ENCODE peak calls at places on chromosomes 7 and 10, in eight cellular contexts. E, C, P, W, Z, V, U and I are unnamed samples.

GRCh38 chr7:1712907-1713501 is 42.9 kb downstream of the ELFN1 start:
- DNase-seq in E (no peak), C (no peak), P (peak; percentile 16), W (no peak), Z (no peak), V (no peak), U (no peak), I (no peak)

GRCh38 chr10:7470371-7470770 is 59.5 kb upstream of the SFMBT2 start:
- DNase-seq in E (no peak), C (no peak), P (no peak), W (no peak), Z (no peak), V (no peak), U (no peak), I (no peak)

GRCh38 chr10:62471718-62472117 is 97.5 kb downstream of the ZNF365 start:
- DNase-seq in E (no peak), C (no peak), P (no peak), W (no peak), Z (no peak), V (no peak), U (no peak), I (no peak)

GRCh38 chr7:24883632-24884013 is 96.4 kb downstream of the OSBPL3 start:
- DNase-seq in E (no peak), C (no peak), P (no peak), W (no peak), Z (no peak), V (no peak), U (no peak), I (no peak)

GRCh38 chr7:17986826-17987225 is 40.8 kb downstream of the PRPS1L1 start:
- DNase-seq in E (peak; percentile 89), C (no peak), P (no peak), W (peak; percentile 44), Z (peak; percentile 89), V (no peak), U (no peak), I (no peak)

GRCh38 chr7:16636533-16637173 is 8.9 kb downstream of the ANKMY2 start:
- DNase-seq in E (no peak), C (no peak), P (no peak), W (no peak), Z (no peak), V (no peak), U (no peak), I (no peak)

GRCh38 chr10:32957341-32958084 is 517 bp downstream of the ITGB1 start:
- DNase-seq in E (peak; percentile 47), C (peak; percentile 48), P (peak; percentile 64), W (peak; percentile 63), Z (peak; percentile 48), V (peak; percentile 50), U (peak; percentile 55), I (peak; percentile 20)

GRCh38 chr10:116274141-116274861 is 1.3 kb upstream of the GFRA1 start:
- DNase-seq in E (no peak), C (peak; percentile 20), P (no peak), W (no peak), Z (no peak), V (no peak), U (no peak), I (no peak)

GRCh38 chr7:44232396-44232795 is 31.6 kb downstream of the YKT6 start:
- DNase-seq in E (no peak), C (no peak), P (no peak), W (no peak), Z (no peak), V (no peak), U (no peak), I (no peak)

GRCh38 chr7:7427363-7427762 is 108.3 kb downstream of the COL28A1 start:
- DNase-seq in E (no peak), C (no peak), P (no peak), W (no peak), Z (no peak), V (no peak), U (no peak), I (no peak)

GRCh38 chr10:45373003-45373782 is 823 bp upstream of the ALOX5 start:
- DNase-seq in E (no peak), C (no peak), P (no peak), W (no peak), Z (no peak), V (peak; percentile 46), U (peak; percentile 75), I (peak; percentile 22)

GRCh38 chr7:93945756-93946540 is 24.4 kb downstream of the GNG11 start:
- DNase-seq in E (peak; percentile 40), C (no peak), P (no peak), W (no peak), Z (no peak), V (no peak), U (no peak), I (no peak)

GRCh38 chr7:12158334-12159060 is 52.6 kb upstream of the TMEM106B start:
- DNase-seq in E (peak; percentile 7), C (peak; percentile 79), P (no peak), W (no peak), Z (peak; percentile 85), V (no peak), U (no peak), I (no peak)

GRCh38 chr10:86342111-86342863 is 24.3 kb downstream of the GRID1 start:
- DNase-seq in E (no peak), C (no peak), P (no peak), W (no peak), Z (no peak), V (no peak), U (no peak), I (no peak)

GRCh38 chr7:94507962-94508361 is 1.6 kb upstream of the CASD1 start:
- DNase-seq in E (no peak), C (no peak), P (no peak), W (no peak), Z (no peak), V (no peak), U (no peak), I (no peak)

GRCh38 chr10:59104186-59104585 is 72.3 kb upstream of the PHYHIPL start:
- DNase-seq in E (no peak), C (no peak), P (no peak), W (no peak), Z (no peak), V (no peak), U (no peak), I (no peak)

GRCh38 chr10:100325164-100325563 is 4.9 kb downstream of the PKD2L1 start:
- DNase-seq in E (no peak), C (no peak), P (no peak), W (no peak), Z (peak; percentile 9), V (no peak), U (no peak), I (no peak)

GRCh38 chr10:42769173-42769572 is 13.4 kb upstream of the BMS1 start:
- DNase-seq in E (no peak), C (no peak), P (no peak), W (no peak), Z (no peak), V (no peak), U (no peak), I (no peak)

GRCh38 chr10:66795871-66796270 is 130.0 kb upstream of the LRRTM3 start:
- DNase-seq in E (no peak), C (no peak), P (no peak), W (no peak), Z (no peak), V (no peak), U (no peak), I (no peak)

GRCh38 chr7:157021071-157021891 is 10.8 kb upstream of the MNX1 start:
- DNase-seq in E (no peak), C (no peak), P (no peak), W (no peak), Z (no peak), V (no peak), U (no peak), I (no peak)

GRCh38 chr10:109934958-109935793 is 11.9 kb upstream of the XPNPEP1 start:
- DNase-seq in E (peak; percentile 68), C (no peak), P (peak; percentile 44), W (no peak), Z (peak; percentile 47), V (no peak), U (no peak), I (no peak)

GRCh38 chr7:131338990-131339389 is 11.3 kb downstream of the MKLN1 start:
- DNase-seq in E (no peak), C (no peak), P (no peak), W (no peak), Z (no peak), V (no peak), U (no peak), I (no peak)

GRCh38 chr10:44376504-44377099 is 8.3 kb downstream of the CXCL12 start:
- DNase-seq in E (no peak), C (no peak), P (no peak), W (no peak), Z (peak; percentile 16), V (no peak), U (no peak), I (no peak)

GRCh38 chr10:43068781-43069515 is 7.9 kb upstream of the RET start:
- DNase-seq in E (no peak), C (no peak), P (no peak), W (no peak), Z (no peak), V (no peak), U (no peak), I (no peak)

GRCh38 chr7:39360038-39360437 is 206.2 kb upstream of the YAE1 start:
- DNase-seq in E (no peak), C (no peak), P (no peak), W (no peak), Z (no peak), V (no peak), U (no peak), I (no peak)
- H3K9me3 ChIP-seq in E (no peaks in the 10 kb centered on the region), C (no peaks in the 10 kb centered on the region), P (no peaks in the 10 kb centered on the region), W (no peaks in the 10 kb centered on the region), Z (no peaks in the 10 kb centered on the region), V (no peaks in the 10 kb centered on the region), U (no peaks in the 10 kb centered on the region), I (no peaks in the 10 kb centered on the region)

GRCh38 chr7:158097511-158098124 is 490.0 kb downstream of the PTPRN2 start:
- DNase-seq in E (no peak), C (no peak), P (no peak), W (no peak), Z (no peak), V (no peak), U (no peak), I (no peak)
- H3K9me3 ChIP-seq in E (no peaks in the 10 kb centered on the region), C (no peaks in the 10 kb centered on the region), P (no peaks in the 10 kb centered on the region), W (no peaks in the 10 kb centered on the region), Z (no peaks in the 10 kb centered on the region), V (no peaks in the 10 kb centered on the region), U (no peaks in the 10 kb centered on the region), I (no peaks in the 10 kb centered on the region)

GRCh38 chr7:50226669-50227068 is 77.8 kb upstream of the IKZF1 start:
- DNase-seq in E (no peak), C (no peak), P (no peak), W (no peak), Z (no peak), V (no peak), U (no peak), I (no peak)
- H3K9me3 ChIP-seq in E (peaks cover 3% of the 10 kb centered on the region), C (peaks cover 11% of the 10 kb centered on the region), P (no peaks in the 10 kb centered on the region), W (peaks cover 26% of the 10 kb centered on the region), Z (peaks cover 14% of the 10 kb centered on the region), V (peaks cover 8% of the 10 kb centered on the region), U (peaks cover 53% of the 10 kb centered on the region), I (no peaks in the 10 kb centered on the region)

GRCh38 chr7:19567011-19567410 is 141.8 kb downstream of the POLR1F start:
- DNase-seq in E (no peak), C (no peak), P (no peak), W (no peak), Z (no peak), V (no peak), U (no peak), I (no peak)

GRCh38 chr7:19561121-19561805 is 147.6 kb downstream of the POLR1F start:
- DNase-seq in E (peak; percentile 77), C (no peak), P (no peak), W (no peak), Z (no peak), V (no peak), U (no peak), I (no peak)

GRCh38 chr7:19560111-19560883 is 148.5 kb downstream of the POLR1F start:
- DNase-seq in E (peak; percentile 72), C (no peak), P (no peak), W (no peak), Z (peak; percentile 64), V (no peak), U (no peak), I (no peak)

GRCh38 chr7:19565602-19566001 is 143.2 kb downstream of the POLR1F start:
- DNase-seq in E (no peak), C (no peak), P (no peak), W (no peak), Z (no peak), V (no peak), U (no peak), I (no peak)
- H3K9me3 ChIP-seq in E (no peaks in the 10 kb centered on the region), C (no peaks in the 10 kb centered on the region), P (no peaks in the 10 kb centered on the region), W (no peaks in the 10 kb centered on the region), Z (no peaks in the 10 kb centered on the region), V (no peaks in the 10 kb centered on the region), U (no peaks in the 10 kb centered on the region), I (no peaks in the 10 kb centered on the region)